ENCODE peak calls at places on chromosome 9, in ten cellular contexts. J, I, G, E, B, F, R, W, L and M are unnamed samples.

GRCh38 chr9:129671065-129671464 is 5.6 kb downstream of the PRRX2 start:
- DNase-seq in J (no peak), I (no peak), G (no peak), E (no peak), B (no peak), F (no peak), R (no peak), W (no peak), L (no peak), M (no peak)

GRCh38 chr9:133374612-133375115 is 1.2 kb downstream of the SURF4 start:
- DNase-seq in J (no peak), I (no peak), G (no peak), E (peak), B (no peak), F (no peak), R (peak), W (peak), L (no peak), M (no peak)

GRCh38 chr9:106980551-106981101 is 117.7 kb downstream of the ZNF462 start:
- DNase-seq in J (no peak), I (no peak), G (peak), E (peak), B (no peak), F (no peak), R (no peak), W (no peak), L (no peak), M (no peak)

GRCh38 chr9:38422555-38423245 is 1.6 kb downstream of the IGFBPL1 start:
- DNase-seq in J (no peak), I (peak), G (no peak), E (no peak), B (no peak), F (no peak), R (no peak), W (no peak), L (no peak), M (peak)

GRCh38 chr9:114289106-114289505 is 33.8 kb upstream of the ORM1 start:
- DNase-seq in J (no peak), I (no peak), G (no peak), E (no peak), B (no peak), F (no peak), R (no peak), W (no peak), L (no peak), M (peak)

GRCh38 chr9:136848393-136849037 is 694 bp upstream of the PHPT1 start:
- DNase-seq in J (peak), I (peak), G (peak), E (no peak), B (no peak), F (peak), R (peak), W (no peak), L (no peak), M (peak)

GRCh38 chr9:80369641-80370040 is 797.9 kb downstream of the TLE4 start:
- DNase-seq in J (no peak), I (no peak), G (no peak), E (peak), B (no peak), F (no peak), R (peak), W (no peak), L (no peak), M (no peak)

GRCh38 chr9:95605826-95606555 is 89.2 kb upstream of the PTCH1 start:
- DNase-seq in J (no peak), I (no peak), G (no peak), E (no peak), B (no peak), F (no peak), R (no peak), W (no peak), L (no peak), M (no peak)

GRCh38 chr9:137432687-137433348 is 8.3 kb downstream of the ENTPD8 start:
- DNase-seq in J (peak), I (peak), G (no peak), E (no peak), B (no peak), F (no peak), R (no peak), W (no peak), L (no peak), M (no peak)

GRCh38 chr9:83649080-83649479 is 26.1 kb downstream of the IDNK start:
- DNase-seq in J (peak), I (peak), G (peak), E (peak), B (no peak), F (peak), R (peak), W (peak), L (peak), M (peak)